ENCODE peak calls at places on chromosomes 3 and 15, in six cellular contexts. E is lung microvascular endothelial cell; U is endothelial cell; S is stimulated activated CD4-positive, alpha-beta T cell treated with anti-CD3 and anti-CD28 coated beads, TNF-alpha, amount 100 ng/mL, for 1 hour; W is NCI-H1930; I is OCI-M1. F is an unnamed sample.

GRCh38 chr3:85254738-85255137 is 295.9 kb downstream of the CADM2 start:
- DNase-seq in I (no peak), S (no peak), W (no peak), E (no peak), U (no peak), F (no peak)

GRCh38 chr15:72965671-72966070 is 86.6 kb upstream of the NEO1 start:
- DNase-seq in I (no peak), E (no peak), S (no peak), U (no peak), W (no peak), F (no peak)

GRCh38 chr3:170585937-170586310 is at the start of gene SLC7A14:
- DNase-seq in E (no peak), W (no peak), S (no peak), U (no peak), I (no peak), F (no peak)

GRCh38 chr3:104596551-104596950 is 770.2 kb upstream of the ALCAM start:
- DNase-seq in E (peak; percentile 80), I (peak; percentile 32), S (no peak), U (peak; percentile 34), W (no peak), F (no peak)

GRCh38 chr3:184259878-184260570 is 1.3 kb downstream of the CAMK2N2 start:
- DNase-seq in S (no peak), I (peak; percentile 12), U (peak; percentile 59), W (no peak), E (peak; percentile 56), F (no peak)

GRCh38 chr3:174439621-174440349 is 419.3 kb upstream of the NAALADL2 start:
- DNase-seq in I (peak; percentile 19), W (no peak), E (no peak), U (peak; percentile 4), S (no peak), F (peak; percentile 72)

GRCh38 chr3:142509079-142509478 is 61.2 kb upstream of the XRN1 start:
- DNase-seq in E (no peak), W (no peak), U (no peak), I (peak; percentile 43), S (no peak), F (no peak)

GRCh38 chr15:44882499-44882968 is 74.0 kb upstream of the TERB2 start:
- DNase-seq in U (no peak), E (no peak), W (no peak), S (no peak), I (no peak), F (no peak)

GRCh38 chr15:63605036-63605435 is 7.8 kb downstream of the FBXL22 start:
- DNase-seq in E (no peak), U (no peak), S (no peak), I (no peak), W (no peak), F (no peak)

GRCh38 chr3:79973482-79973881 is 205.7 kb upstream of the ROBO1 start:
- DNase-seq in E (no peak), W (no peak), I (no peak), U (no peak), S (no peak), F (no peak)

GRCh38 chr3:37162501-37163245 is 11.7 kb downstream of the LRRFIP2 start:
- DNase-seq in S (no peak), I (peak; percentile 43), U (no peak), E (no peak), W (no peak), F (no peak)

GRCh38 chr3:196650740-196651311 is 11.3 kb downstream of the NRROS start:
- DNase-seq in U (no peak), E (peak; percentile 94), W (no peak), S (no peak), I (peak; percentile 77), F (peak; percentile 76)

GRCh38 chr3:184439096-184439495 is 59.2 kb downstream of the CHRD start:
- DNase-seq in E (no peak), W (no peak), U (no peak), I (no peak), S (no peak), F (no peak)

GRCh38 chr3:149850787-149851582 is 38.0 kb downstream of the RNF13 start:
- DNase-seq in U (no peak), I (peak; percentile 86), W (no peak), S (no peak), E (no peak), F (no peak)

GRCh38 chr3:166013073-166013679 is 176.0 kb upstream of the BCHE start:
- DNase-seq in W (no peak), I (peak; percentile 64), U (peak; percentile 41), S (no peak), E (peak; percentile 39), F (no peak)

GRCh38 chr3:152461460-152461859 is 192.7 kb downstream of the MBNL1 start:
- DNase-seq in I (no peak), W (no peak), S (no peak), U (no peak), E (no peak), F (no peak)

GRCh38 chr15:68684476-68684875 is 105.7 kb downstream of the CORO2B start:
- DNase-seq in S (no peak), U (no peak), W (no peak), E (no peak), I (no peak), F (peak; percentile 28)

GRCh38 chr3:151795276-151795675 is 18.6 kb upstream of the AADAC start:
- DNase-seq in W (no peak), I (no peak), S (no peak), U (no peak), E (no peak), F (no peak)

GRCh38 chr3:170712336-170712735 is 126.5 kb upstream of the SLC7A14 start:
- DNase-seq in U (no peak), W (no peak), S (no peak), I (no peak), E (no peak), F (no peak)

GRCh38 chr15:98560338-98560737 is 88.0 kb upstream of the IGF1R start:
- DNase-seq in W (no peak), E (no peak), S (no peak), U (no peak), I (no peak), F (no peak)

GRCh38 chr15:26082833-26083174 is 219.7 kb upstream of the ATP10A start:
- DNase-seq in W (no peak), E (no peak), S (no peak), I (peak; percentile 53), U (no peak), F (no peak)

GRCh38 chr3:141840737-141841544 is 35.5 kb upstream of the ATP1B3 start:
- DNase-seq in W (no peak), E (peak; percentile 76), I (no peak), S (no peak), U (no peak), F (no peak)